ENCODE peak calls at places on chromosomes 2 and 18, in nine cellular contexts. Q, Y, W, E, R, D, B, O and U are unnamed samples. For H3K27me3, the result is how much of the 10 kb centered on the place peaks cover.

GRCh38 chr18:35811896-35812295 is 160.6 kb upstream of the RMP24 start:
- DNase-seq in Q (no peak), Y (no peak), W (no peak), E (no peak), R (no peak), D (no peak), B (no peak), O (no peak), U (no peak)

GRCh38 chr18:49681387-49681786 is 119.5 kb downstream of the LIPG start:
- DNase-seq in Q (no peak), Y (no peak), W (no peak), E (no peak), R (no peak), D (no peak), B (no peak), O (no peak), U (no peak)

GRCh38 chr18:70373062-70373519 is 84.2 kb downstream of the SOCS6 start:
- DNase-seq in Q (no peak), Y (peak), W (no peak), E (no peak), R (no peak), D (peak), B (no peak), O (peak), U (peak)

GRCh38 chr2:7377861-7378569 is 460.8 kb downstream of the RNF144A start:
- DNase-seq in Q (no peak), Y (no peak), W (no peak), E (peak), R (no peak), D (no peak), B (peak), O (no peak), U (no peak)

GRCh38 chr2:160227252-160227651 is 27.2 kb upstream of the ITGB6 start:
- DNase-seq in Q (no peak), Y (no peak), W (no peak), E (no peak), R (no peak), D (peak), B (no peak), O (no peak), U (no peak)

GRCh38 chr2:9234680-9235387 is 28.2 kb downstream of the ASAP2 start:
- DNase-seq in Q (no peak), Y (peak), W (peak), E (no peak), R (no peak), D (peak), B (no peak), O (peak), U (peak)

GRCh38 chr2:108377411-108377810 is 343 bp upstream of the SULT1C4 start:
- DNase-seq in Q (no peak), Y (peak), W (no peak), E (no peak), R (no peak), D (peak), B (no peak), O (no peak), U (peak)

GRCh38 chr18:34650121-34650545 is 60.0 kb upstream of the DTNA start:
- DNase-seq in Q (no peak), Y (peak), W (no peak), E (no peak), R (no peak), D (peak), B (no peak), O (peak), U (peak)

GRCh38 chr2:10030311-10030736 is 13.0 kb upstream of the KLF11 start:
- DNase-seq in Q (no peak), Y (no peak), W (no peak), E (peak), R (no peak), D (no peak), B (no peak), O (no peak), U (no peak)

GRCh38 chr2:24490674-24491625 is at the start of gene NCOA1:
- DNase-seq in Q (peak), Y (peak), W (peak), E (peak), R (peak), D (peak), B (peak), O (peak), U (peak)

GRCh38 chr2:234983011-234983726 is 31.4 kb downstream of the SH3BP4 start:
- DNase-seq in Q (no peak), Y (no peak), W (no peak), E (no peak), R (no peak), D (no peak), B (no peak), O (no peak), U (no peak)

GRCh38 chr2:234979204-234980167 is 27.7 kb downstream of the SH3BP4 start:
- DNase-seq in Q (no peak), Y (no peak), W (no peak), E (no peak), R (no peak), D (no peak), B (no peak), O (no peak), U (no peak)

GRCh38 chr2:234981197-234982095 is 29.6 kb downstream of the SH3BP4 start:
- DNase-seq in Q (peak), Y (peak), W (peak), E (peak), R (peak), D (peak), B (no peak), O (peak), U (peak)

GRCh38 chr2:234980476-234981187 is 28.8 kb downstream of the SH3BP4 start:
- DNase-seq in Q (no peak), Y (no peak), W (no peak), E (no peak), R (no peak), D (no peak), B (peak), O (no peak), U (no peak)

GRCh38 chr2:234982096-234982834 is 30.4 kb downstream of the SH3BP4 start:
- DNase-seq in Q (no peak), Y (no peak), W (no peak), E (no peak), R (no peak), D (no peak), B (no peak), O (no peak), U (no peak)
- H3K4me3 ChIP-seq in Q (peak), Y (peak), W (peak), E (peak), R (no peak), D (no peak), B (no peak), O (peak), U (no peak)

GRCh38 chr18:75904416-75904815 is 476.9 kb upstream of the SMIM21 start:
- DNase-seq in Q (no peak), Y (no peak), W (no peak), E (no peak), R (no peak), D (no peak), B (no peak), O (no peak), U (no peak)
- H3K27me3 ChIP-seq in Q (under half), Y (under half), W (under half), E (under half), R (under half), D (under half), B (under half), O (under half), U (under half)

GRCh38 chr2:219569041-219569440 is 2.3 kb downstream of the OBSL1 start:
- DNase-seq in Q (no peak), Y (no peak), W (no peak), E (peak), R (no peak), D (no peak), B (no peak), O (no peak), U (no peak)

GRCh38 chr2:219569635-219570034 is 1.7 kb downstream of the OBSL1 start:
- DNase-seq in Q (no peak), Y (no peak), W (no peak), E (no peak), R (no peak), D (no peak), B (no peak), O (no peak), U (no peak)

GRCh38 chr2:219570924-219571310 is 422 bp downstream of the OBSL1 start:
- DNase-seq in Q (no peak), Y (no peak), W (no peak), E (no peak), R (no peak), D (peak), B (no peak), O (no peak), U (no peak)

GRCh38 chr2:219571311-219572236 is at the start of gene OBSL1:
- DNase-seq in Q (peak), Y (no peak), W (peak), E (peak), R (peak), D (peak), B (peak), O (no peak), U (no peak)

GRCh38 chr2:219570194-219570923 is 980 bp downstream of the OBSL1 start:
- DNase-seq in Q (no peak), Y (no peak), W (no peak), E (peak), R (peak), D (peak), B (no peak), O (no peak), U (no peak)
- H3K4me3 ChIP-seq in Q (peak), Y (peak), W (peak), E (peak), R (peak), D (peak), B (peak), O (peak), U (peak)

GRCh38 chr18:13543811-13544732 is 182.3 kb downstream of the FAM210A start:
- DNase-seq in Q (no peak), Y (no peak), W (no peak), E (peak), R (no peak), D (no peak), B (no peak), O (no peak), U (no peak)
- H3K27me3 ChIP-seq in Q (under half), Y (under half), W (under half), E (under half), R (under half), D (under half), B (under half), O (under half), U (under half)

DNA sequence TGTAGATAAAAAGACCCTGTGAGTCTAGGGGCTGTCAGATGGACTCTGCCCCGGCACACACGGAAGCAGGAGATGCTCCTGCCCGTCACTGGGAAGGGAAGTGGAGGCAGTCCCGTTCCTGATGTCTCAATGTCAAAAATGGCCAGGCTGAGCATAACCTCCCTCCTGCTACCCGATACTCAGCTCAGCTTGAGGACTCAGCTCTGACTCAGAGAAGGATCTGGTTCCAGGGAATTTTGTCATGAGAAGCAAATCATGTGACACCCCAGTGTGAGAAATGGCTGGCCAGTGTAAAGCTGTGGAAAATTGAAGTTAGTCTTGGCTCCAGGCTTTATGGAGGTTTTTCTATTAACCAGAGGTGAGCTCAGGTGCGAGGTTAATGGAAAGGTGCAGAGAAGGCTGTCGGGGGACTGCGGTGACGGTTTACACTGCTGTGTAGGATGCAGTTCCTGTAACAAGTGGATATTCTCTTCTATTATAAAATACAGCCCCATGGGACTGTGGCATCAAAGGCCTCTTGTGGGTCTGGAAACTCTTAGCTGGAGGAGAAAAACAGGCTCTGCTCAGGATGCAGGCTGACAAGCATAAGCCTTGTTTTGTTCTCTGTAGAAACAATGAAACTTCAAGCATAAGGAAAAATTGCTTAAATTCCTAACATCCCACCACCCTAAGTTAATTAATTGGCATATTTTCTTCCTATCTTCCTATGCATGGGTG is 24.7 kb upstream of the AGAP1 start:
- DNase-seq in Q (no peak), Y (peak), W (peak), E (peak), R (peak), D (peak), B (no peak), O (peak), U (peak)
- H3K4me3 ChIP-seq in Q (no peak), Y (peak), W (peak), E (no peak), R (no peak), D (peak), B (no peak), O (no peak), U (no peak)

GRCh38 chr2:176091329-176092258 is 927 bp upstream of the HOXD13 start:
- DNase-seq in Q (no peak), Y (no peak), W (peak), E (no peak), R (no peak), D (no peak), B (no peak), O (no peak), U (no peak)
- H3K27me3 ChIP-seq in Q (half or more), Y (half or more), W (half or more), E (half or more), R (under half), D (half or more), B (under half), O (half or more), U (under half)

DNA sequence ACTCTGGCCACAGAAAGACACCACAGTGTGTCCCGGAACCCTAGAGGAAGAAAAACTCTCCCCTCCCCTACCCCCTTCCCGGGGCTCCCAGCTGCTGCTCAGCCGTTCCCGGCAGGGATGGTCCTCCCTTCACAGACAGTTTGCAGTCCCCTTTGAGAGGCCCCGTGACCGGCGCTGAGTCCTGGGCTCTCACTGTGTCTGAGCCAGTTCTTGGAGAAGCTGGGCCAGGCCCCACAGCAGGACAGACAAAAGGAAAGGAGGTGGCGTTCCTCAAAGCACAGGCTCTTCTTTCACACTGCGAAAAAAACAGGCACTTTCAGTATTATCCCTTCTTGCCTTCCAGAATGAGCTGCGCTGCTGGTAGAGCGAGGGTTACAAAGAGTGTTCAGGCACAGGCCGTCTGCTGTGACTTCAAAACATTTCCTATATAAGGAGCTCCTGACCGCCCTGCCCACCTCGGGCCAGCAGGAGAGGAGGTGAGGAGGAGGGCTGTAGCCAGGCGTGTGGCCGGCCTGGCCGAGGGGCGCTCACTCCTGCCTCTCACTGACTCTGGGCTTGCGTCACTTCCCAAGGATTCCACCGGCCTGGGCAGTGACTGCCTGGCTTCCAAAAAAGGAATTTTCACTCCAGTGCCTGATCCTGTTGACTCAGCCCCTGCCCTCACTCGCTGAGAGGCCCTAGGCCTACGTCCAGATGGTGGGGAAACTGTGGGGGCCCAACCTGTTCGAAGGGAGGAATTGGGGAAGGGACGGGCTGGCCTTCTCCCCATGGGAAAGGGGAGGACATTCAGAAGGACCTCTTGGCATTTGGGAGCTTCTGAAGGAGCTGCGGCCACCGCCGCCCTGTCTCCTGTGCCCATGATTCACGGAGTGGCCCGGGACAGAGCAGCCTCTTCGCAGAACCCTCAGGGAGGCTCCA is 24.9 kb downstream of the CIDEA start:
- DNase-seq in Q (peak), Y (peak), W (peak), E (peak), R (peak), D (peak), B (peak), O (peak), U (peak)
- H3K4me3 ChIP-seq in Q (peak), Y (peak), W (peak), E (no peak), R (peak), D (peak), B (peak), O (no peak), U (peak)

GRCh38 chr2:215439404-215439803 is 3.5 kb upstream of the FN1 start:
- DNase-seq in Q (no peak), Y (no peak), W (no peak), E (no peak), R (no peak), D (no peak), B (no peak), O (no peak), U (no peak)

GRCh38 chr2:215436705-215437570 is 1.1 kb upstream of the FN1 start:
- DNase-seq in Q (no peak), Y (no peak), W (no peak), E (peak), R (no peak), D (peak), B (peak), O (no peak), U (no peak)

GRCh38 chr2:215435809-215436704 is at the start of gene FN1:
- DNase-seq in Q (peak), Y (peak), W (peak), E (peak), R (peak), D (peak), B (peak), O (peak), U (peak)

GRCh38 chr2:215435261-215435808 is 533 bp downstream of the FN1 start:
- DNase-seq in Q (peak), Y (no peak), W (no peak), E (peak), R (peak), D (no peak), B (no peak), O (no peak), U (no peak)

DNA sequence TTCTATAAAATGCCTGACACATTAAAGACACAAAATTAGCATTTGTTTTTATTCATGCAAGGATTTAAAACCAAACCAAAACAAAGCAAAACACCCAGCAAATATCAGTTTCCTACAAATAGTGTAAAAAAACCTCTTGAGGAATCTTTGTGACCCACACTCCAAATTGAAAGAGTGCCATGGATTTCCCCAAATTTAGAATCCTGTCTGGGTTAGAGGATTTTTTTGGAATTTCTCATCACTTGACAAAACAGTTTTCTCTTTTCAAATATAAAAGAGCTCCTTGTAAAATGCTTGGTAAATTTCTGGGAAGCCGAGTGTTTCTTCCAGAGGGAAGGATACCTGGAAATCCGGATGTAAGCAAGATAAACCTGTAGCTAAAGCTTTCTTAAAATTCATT is 1.7 kb upstream of the FN1 start:
- DNase-seq in Q (no peak), Y (no peak), W (no peak), E (no peak), R (no peak), D (peak), B (no peak), O (no peak), U (no peak)
- H3K27me3 ChIP-seq in Q (half or more), Y (under half), W (under half), E (under half), R (under half), D (under half), B (under half), O (under half), U (under half)